ENCODE peak calls at places on chromosome 7, in eight cellular contexts. D is choroid plexus epithelial cell; O is Caco-2; E is effector memory CD4-positive, alpha-beta T cell; I is Peyer's patch; Q is right cardiac atrium; Z is endodermal cell; T is cardiac muscle cell. N is an unnamed sample.

GRCh38 chr7:151456276-151456675 is 16.3 kb upstream of the CRYGN start:
- DNase-seq in D (no peak), O (no peak), E (no peak), I (no peak), Q (peak), Z (no peak), T (no peak), N (no peak)

GRCh38 chr7:4265676-4266075 is 416.4 kb upstream of the FOXK1 start:
- DNase-seq in D (no peak), O (no peak), E (no peak), I (no peak), Q (no peak), Z (no peak), T (no peak), N (no peak)

GRCh38 chr7:115004121-115004520 is 82.2 kb downstream of the MDFIC start:
- DNase-seq in D (no peak), O (no peak), E (no peak), I (no peak), Q (no peak), Z (no peak), T (no peak), N (no peak)

GRCh38 chr7:822692-823276 is 9.5 kb upstream of the SUN1 start:
- DNase-seq in D (no peak), O (no peak), E (no peak), I (no peak), Q (peak), Z (peak), T (no peak), N (no peak)

GRCh38 chr7:75719626-75720025 is 19.1 kb downstream of the HIP1 start:
- DNase-seq in D (no peak), O (no peak), E (no peak), I (no peak), Q (no peak), Z (no peak), T (no peak), N (no peak)

GRCh38 chr7:14507617-14508016 is 394.9 kb downstream of the DGKB start:
- DNase-seq in D (peak), O (no peak), E (no peak), I (no peak), Q (no peak), Z (no peak), T (no peak), N (peak)

GRCh38 chr7:132116369-132116768 is 459.9 kb downstream of the PLXNA4 start:
- DNase-seq in D (no peak), O (no peak), E (no peak), I (no peak), Q (no peak), Z (no peak), T (no peak), N (no peak)

GRCh38 chr7:150784120-150784736 is 15.9 kb downstream of the TMEM176B start:
- DNase-seq in D (no peak), O (peak), E (no peak), I (peak), Q (no peak), Z (no peak), T (no peak), N (no peak)

GRCh38 chr7:38020134-38020533 is 99.7 kb downstream of the EPDR1 start:
- DNase-seq in D (no peak), O (no peak), E (no peak), I (no peak), Q (no peak), Z (no peak), T (no peak), N (no peak)

GRCh38 chr7:129855234-129855673 is 97.5 kb downstream of the UBE2H start:
- DNase-seq in D (peak), O (no peak), E (no peak), I (no peak), Q (no peak), Z (no peak), T (no peak), N (peak)

GRCh38 chr7:108613147-108613948 is 43.7 kb downstream of the DNAJB9 start:
- DNase-seq in D (peak), O (peak), E (no peak), I (no peak), Q (no peak), Z (no peak), T (peak), N (peak)

GRCh38 chr7:28706607-28707006 is 251.5 kb downstream of the TRIL start:
- DNase-seq in D (no peak), O (no peak), E (no peak), I (no peak), Q (no peak), Z (no peak), T (no peak), N (no peak)

GRCh38 chr7:28707291-28707690 is 250.8 kb downstream of the TRIL start:
- DNase-seq in D (no peak), O (no peak), E (no peak), I (no peak), Q (no peak), Z (no peak), T (no peak), N (no peak)

GRCh38 chr7:28703054-28703765 is 254.9 kb downstream of the TRIL start:
- DNase-seq in D (no peak), O (no peak), E (no peak), I (no peak), Q (no peak), Z (no peak), T (no peak), N (no peak)

GRCh38 chr7:28708033-28708451 is 250.1 kb downstream of the TRIL start:
- DNase-seq in D (no peak), O (no peak), E (no peak), I (no peak), Q (peak), Z (no peak), T (no peak), N (peak)

GRCh38 chr7:28705350-28705749 is 252.8 kb downstream of the TRIL start:
- DNase-seq in D (no peak), O (no peak), E (no peak), I (no peak), Q (no peak), Z (no peak), T (no peak), N (no peak)
- H3K4me3 ChIP-seq in D (no peak), O (no peak), E (no peak), I (no peak), Q (no peak), Z (no peak), T (no peak), N (no peak)

DNA sequence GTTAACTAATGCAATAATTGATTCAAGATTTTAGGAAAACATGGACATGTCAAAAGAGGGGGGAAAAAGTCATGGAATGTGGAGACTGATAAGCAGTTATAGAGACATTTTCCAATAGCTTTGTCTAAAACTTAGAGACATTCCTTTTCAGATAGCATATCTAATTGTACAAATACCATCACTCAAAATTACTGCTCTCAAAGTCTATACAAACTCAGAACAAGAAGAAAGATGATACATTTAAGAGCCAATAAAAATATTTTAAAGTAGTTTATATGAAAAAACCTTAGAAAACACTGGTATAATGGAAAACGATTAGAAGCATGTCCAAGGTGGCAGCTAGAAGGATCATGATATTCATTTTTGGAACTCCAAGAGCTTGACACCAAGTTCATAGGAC is 146.5 kb downstream of the DOCK4 start:
- DNase-seq in D (no peak), O (no peak), E (no peak), I (no peak), Q (no peak), Z (no peak), T (no peak), N (no peak)
- H3K4me3 ChIP-seq in D (no peak), O (no peak), E (no peak), I (no peak), Q (no peak), Z (no peak), T (no peak), N (no peak)

GRCh38 chr7:2758673-2759603 is 70.9 kb downstream of the AMZ1 start:
- DNase-seq in D (no peak), O (no peak), E (no peak), I (no peak), Q (no peak), Z (no peak), T (no peak), N (no peak)
- H3K4me3 ChIP-seq in D (no peak), O (no peak), E (no peak), I (no peak), Q (no peak), Z (no peak), T (no peak), N (peak)

GRCh38 chr7:134988161-134988560 is 1.9 kb downstream of the AGBL3 start:
- DNase-seq in D (no peak), O (no peak), E (no peak), I (no peak), Q (no peak), Z (no peak), T (no peak), N (no peak)
- H3K4me3 ChIP-seq in D (no peak), O (no peak), E (no peak), I (no peak), Q (no peak), Z (peak), T (no peak), N (no peak)